ENCODE peak calls at places on chromosomes 5 and 9, in nine cellular contexts. N is heart right ventricle, Q is transverse colon, W is IMR-90, R is psoas muscle, O is uterus, G is left ventricle myocardium inferior, T is tibial artery, D is thyroid gland. B is an unnamed sample.

GRCh38 chr5:36724429-36725332 is 118.3 kb downstream of the SLC1A3 start:
- DNase-seq in W (no peak), R (peak; percentile 32), T (peak; percentile 69), N (peak; percentile 31), Q (peak; percentile 64), G (peak; percentile 40), D (no peak), O (no peak), B (peak; percentile 60)

GRCh38 chr5:60323596-60323995 is 376.4 kb downstream of the DEPDC1B start:
- DNase-seq in Q (no peak), T (no peak), R (no peak), D (no peak), W (no peak), N (no peak), O (no peak), G (no peak), B (no peak)

GRCh38 chr5:148972958-148973357 is 89.9 kb downstream of the SH3TC2 start:
- DNase-seq in G (no peak), D (no peak), O (no peak), R (peak; percentile 36), Q (no peak), T (peak; percentile 83), N (peak; percentile 53), W (peak; percentile 89), B (peak; percentile 39)

GRCh38 chr5:141843156-141843927 is 34.9 kb downstream of the PCDH1 start:
- DNase-seq in T (no peak), R (no peak), W (peak; percentile 44), O (no peak), N (no peak), D (peak; percentile 56), G (no peak), Q (no peak), B (no peak)

GRCh38 chr9:38278457-38278856 is 114.0 kb upstream of the ALDH1B1 start:
- DNase-seq in O (no peak), D (no peak), W (no peak), Q (peak; percentile 35), G (no peak), N (no peak), T (no peak), R (no peak), B (no peak)

GRCh38 chr9:9498147-9498546 is 1114.7 kb downstream of the PTPRD start:
- DNase-seq in Q (no peak), D (no peak), W (no peak), G (no peak), R (no peak), N (no peak), T (no peak), O (no peak), B (no peak)

GRCh38 chr9:91151014-91151740 is 210.5 kb downstream of the AUH start:
- DNase-seq in D (no peak), G (no peak), Q (no peak), T (no peak), W (peak; percentile 81), N (no peak), R (no peak), O (no peak), B (no peak)

GRCh38 chr9:97502222-97502983 is 937 bp downstream of the TMOD1 start:
- DNase-seq in O (no peak), W (no peak), G (peak; percentile 36), N (peak; percentile 45), Q (no peak), R (peak; percentile 51), D (peak; percentile 49), T (peak; percentile 71), B (peak; percentile 28)

GRCh38 chr9:18452276-18452675 is 21.7 kb upstream of the ADAMTSL1 start:
- DNase-seq in D (no peak), O (no peak), Q (no peak), N (no peak), R (no peak), T (no peak), W (no peak), G (no peak), B (no peak)

GRCh38 chr9:1049641-1050040 is 516 bp upstream of the DMRT2 start:
- DNase-seq in T (no peak), R (no peak), G (no peak), N (no peak), Q (peak; percentile 42), D (no peak), O (no peak), W (no peak), B (no peak)

GRCh38 chr9:32218100-32218767 is 166.2 kb upstream of the ACO1 start:
- DNase-seq in G (no peak), D (no peak), N (no peak), T (no peak), W (no peak), O (no peak), R (no peak), Q (no peak), B (no peak)

GRCh38 chr5:61758711-61759110 is 426.7 kb downstream of the ZSWIM6 start:
- DNase-seq in T (no peak), Q (no peak), G (no peak), D (no peak), N (no peak), O (no peak), W (no peak), R (no peak), B (no peak)

GRCh38 chr5:112691758-112692157 is 45.9 kb upstream of the APC start:
- DNase-seq in N (no peak), O (no peak), G (no peak), R (no peak), D (no peak), W (peak; percentile 43), Q (no peak), T (no peak), B (no peak)

GRCh38 chr5:75052461-75053285 is at the start of gene GCNT4:
- DNase-seq in R (peak; percentile 64), D (peak; percentile 65), T (peak; percentile 80), O (peak; percentile 51), G (peak; percentile 54), W (peak; percentile 36), Q (peak; percentile 38), N (peak; percentile 24), B (peak; percentile 39)

GRCh38 chr5:75049581-75050274 is 2.6 kb downstream of the GCNT4 start:
- DNase-seq in T (no peak), Q (peak; percentile 77), G (peak; percentile 28), D (peak; percentile 53), O (peak; percentile 30), R (no peak), N (peak; percentile 33), W (peak; percentile 62), B (peak; percentile 66)

GRCh38 chr5:75051217-75051751 is 1.1 kb downstream of the GCNT4 start:
- DNase-seq in W (no peak), D (no peak), N (no peak), Q (peak; percentile 74), O (no peak), G (no peak), R (no peak), T (no peak), B (no peak)

GRCh38 chr5:75048457-75048953 is 3.9 kb downstream of the GCNT4 start:
- DNase-seq in R (no peak), T (no peak), D (no peak), G (no peak), O (no peak), N (no peak), W (peak; percentile 37), Q (no peak), B (no peak)

GRCh38 chr5:75050415-75050814 is 1.9 kb downstream of the GCNT4 start:
- DNase-seq in W (no peak), O (no peak), D (no peak), T (no peak), R (no peak), Q (no peak), G (no peak), N (no peak), B (no peak)
- TF ChIP-seq CTCF in W (peak; percentile 34), O (no peak), D (no peak), T (no peak), R (no peak), Q (no peak), G (no peak), N (no peak), B (no peak)

GRCh38 chr5:71597001-71597400 is 9.9 kb downstream of the MCCC2 start:
- DNase-seq in R (no peak), W (no peak), O (no peak), D (no peak), G (no peak), N (no peak), T (no peak), Q (no peak), B (no peak)
- H3K4me1 ChIP-seq in R (no peaks in the 10 kb centered on the region), W (peaks cover 6% of the 10 kb centered on the region), O (no peaks in the 10 kb centered on the region), D (peaks cover 9% of the 10 kb centered on the region), G (peaks cover 14% of the 10 kb centered on the region), N (peaks cover 15% of the 10 kb centered on the region), T (peaks cover 16% of the 10 kb centered on the region), Q (no peaks in the 10 kb centered on the region), B (peaks cover 6% of the 10 kb centered on the region)

DNA sequence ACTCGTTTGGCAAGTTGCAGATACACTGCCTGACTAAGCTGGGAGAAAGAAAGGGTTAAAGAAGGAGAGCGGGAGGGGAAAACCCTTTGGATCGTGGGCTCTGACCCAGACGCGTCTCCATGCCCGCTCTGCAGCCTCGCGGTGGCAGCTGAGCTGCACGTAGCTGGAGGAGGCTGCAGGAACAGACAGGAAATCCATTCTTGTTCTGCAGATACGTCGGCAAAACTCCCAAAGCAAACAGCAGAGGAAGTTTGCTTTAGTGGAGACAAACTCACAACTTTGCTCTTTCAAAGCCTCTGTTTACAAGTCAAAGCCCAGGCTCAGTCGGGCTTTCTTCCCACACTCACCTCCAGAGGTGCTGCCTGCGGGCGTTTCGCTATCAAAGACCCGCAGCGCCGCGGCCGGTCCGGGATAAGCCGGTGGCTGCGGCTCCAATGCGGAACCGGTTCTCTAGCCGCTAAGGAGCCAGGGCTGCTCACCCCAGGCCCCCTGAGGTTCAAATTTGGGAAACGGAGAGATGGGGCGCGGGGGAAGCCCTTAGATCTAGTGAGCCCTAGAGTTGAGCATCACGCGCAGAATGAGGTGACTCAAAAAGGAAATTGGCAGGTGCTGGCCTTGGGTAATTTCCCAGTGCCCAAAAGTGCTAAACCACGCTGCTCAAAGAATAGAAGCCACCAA is 60.7 kb downstream of the MAT2B start:
- DNase-seq in G (no peak), R (no peak), T (no peak), N (no peak), D (peak; percentile 23), Q (peak; percentile 15), W (peak; percentile 36), O (no peak), B (no peak)
- TF ChIP-seq CTCF in G (no peak), R (no peak), T (no peak), N (no peak), D (no peak), Q (no peak), W (no peak), O (no peak), B (no peak)

DNA sequence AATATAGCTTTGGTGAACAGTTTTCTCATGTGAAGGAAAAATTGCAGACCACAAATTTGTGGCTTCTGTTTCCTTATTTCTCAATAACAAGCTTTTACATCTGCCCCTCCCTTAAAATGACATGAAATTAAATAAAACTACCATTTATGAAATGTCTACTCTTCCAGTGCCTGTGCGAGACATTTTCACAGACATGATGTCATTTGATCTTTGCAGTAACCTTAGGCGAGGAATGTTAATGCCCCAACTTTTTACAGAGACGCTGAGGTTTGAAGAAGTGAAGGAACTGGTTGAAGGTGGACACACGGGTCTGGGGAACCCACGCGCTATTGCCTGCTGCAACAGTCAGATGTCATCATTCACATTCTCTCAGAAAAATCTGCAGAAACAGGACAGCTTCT is 61.5 kb downstream of the OSTF1 start:
- DNase-seq in T (no peak), N (no peak), W (no peak), Q (no peak), O (no peak), R (no peak), G (no peak), D (no peak), B (no peak)
- H3K4me1 ChIP-seq in T (no peaks in the 10 kb centered on the region), N (peaks cover 15% of the 10 kb centered on the region), W (peaks cover 6% of the 10 kb centered on the region), Q (no peaks in the 10 kb centered on the region), O (no peaks in the 10 kb centered on the region), R (no peaks in the 10 kb centered on the region), G (peaks cover 14% of the 10 kb centered on the region), D (peaks cover 3% of the 10 kb centered on the region), B (no peaks in the 10 kb centered on the region)

B was measured in lung.